ENCODE peak calls at places on chromosome 12, in seven cellular contexts. I is thoracic aorta; P is cardiac septum; J is HT1080; A is NCI-H774; Z is GM23248; V is stimulated activated naive CD8-positive, alpha-beta T cell treated with anti-CD3 and anti-CD28 coated beads, Interleukin-15, amount 100 ng/mL, for 72 hours. E is an unnamed sample.

GRCh38 chr12:49893753-49894752 is 9.6 kb downstream of the FAIM2 start:
- DNase-seq in I (no peak), P (no peak), J (peak), A (no peak), Z (peak), V (no peak), E (peak)

GRCh38 chr12:1170411-1170810 is 179.4 kb downstream of the ERC1 start:
- DNase-seq in I (no peak), P (no peak), J (no peak), A (no peak), Z (no peak), V (no peak), E (no peak)

GRCh38 chr12:53221203-53222076 is 10.6 kb downstream of the RARG start:
- DNase-seq in I (no peak), P (peak), J (peak), A (peak), Z (peak), V (peak), E (peak)

GRCh38 chr12:48514728-48515127 is 10.7 kb upstream of the OR8S1 start:
- DNase-seq in I (no peak), P (no peak), J (no peak), A (no peak), Z (no peak), V (no peak), E (no peak)

GRCh38 chr12:124533456-124533855 is 34.0 kb downstream of the NCOR2 start:
- DNase-seq in I (no peak), P (no peak), J (no peak), A (no peak), Z (no peak), V (no peak), E (no peak)

GRCh38 chr12:19298837-19299605 is 140.3 kb upstream of the AEBP2 start:
- DNase-seq in I (no peak), P (no peak), J (no peak), A (no peak), Z (peak), V (no peak), E (peak)

GRCh38 chr12:46268617-46269428 is at the start of gene SLC38A1:
- DNase-seq in I (peak), P (peak), J (peak), A (peak), Z (peak), V (peak), E (peak)

GRCh38 chr12:114347861-114348260 is 58.1 kb downstream of the TBX5 start:
- DNase-seq in I (no peak), P (no peak), J (no peak), A (no peak), Z (no peak), V (no peak), E (no peak)

GRCh38 chr12:14572401-14572800 is 4.7 kb upstream of the PLBD1 start:
- DNase-seq in I (no peak), P (no peak), J (no peak), A (no peak), Z (no peak), V (no peak), E (no peak)

GRCh38 chr12:131473721-131474709 is 236.9 kb upstream of the SFSWAP start:
- DNase-seq in I (no peak), P (no peak), J (no peak), A (no peak), Z (no peak), V (no peak), E (no peak)

GRCh38 chr12:45687081-45688015 is 42.2 kb upstream of the ARID2 start:
- DNase-seq in I (no peak), P (no peak), J (no peak), A (no peak), Z (no peak), V (no peak), E (no peak)